ENCODE peak calls at places on chromosomes 4 and X, in six cellular contexts. H is keratinocyte, T is K562, B is PC-3, I is A549, J is tibial artery. Q is an unnamed sample.

GRCh38 chr4:79673321-79673720 is 265.3 kb upstream of the GK2 start:
- DNase-seq in H (no peak), T (no peak), B (no peak), I (no peak), J (no peak), Q (no peak)

GRCh38 chr4:22677780-22678179 is 15.0 kb upstream of the GBA3 start:
- DNase-seq in H (no peak), T (no peak), B (no peak), I (no peak), J (no peak), Q (no peak)

GRCh38 chrX:39492495-39493162 is 605.1 kb downstream of the BCOR start:
- DNase-seq in H (no peak), T (no peak), B (no peak), I (no peak), J (no peak), Q (no peak)

GRCh38 chr4:37561196-37561802 is 124.9 kb downstream of the RELL1 start:
- DNase-seq in H (no peak), T (no peak), B (peak; percentile 29), I (no peak), J (no peak), Q (no peak)

GRCh38 chrX:130097507-130098201 is 12.6 kb downstream of the ELF4 start:
- DNase-seq in H (no peak), T (peak; percentile 32), B (no peak), I (no peak), J (no peak), Q (no peak)

GRCh38 chr4:4299006-4299405 is 9.0 kb downstream of the ZBTB49 start:
- DNase-seq in H (no peak), T (no peak), B (no peak), I (no peak), J (no peak), Q (no peak)

GRCh38 chr4:85431156-85431555 is 43.8 kb upstream of the ARHGAP24 start:
- DNase-seq in H (no peak), T (no peak), B (peak; percentile 34), I (no peak), J (no peak), Q (no peak)

GRCh38 chr4:139242511-139243051 is 37.4 kb downstream of the MGARP start:
- DNase-seq in H (no peak), T (no peak), B (peak; percentile 83), I (no peak), J (no peak), Q (no peak)

GRCh38 chrX:10014462-10015373 is 47.6 kb downstream of the CLDN34 start:
- DNase-seq in H (peak; percentile 19), T (peak; percentile 84), B (peak; percentile 87), I (peak; percentile 55), J (peak; percentile 85), Q (peak; percentile 91)

GRCh38 chrX:38899650-38900049 is 98.4 kb downstream of the MID1IP1 start:
- DNase-seq in H (no peak), T (no peak), B (no peak), I (no peak), J (no peak), Q (no peak)

GRCh38 chr4:83831588-83831987 is 295.7 kb downstream of the GPAT3 start:
- DNase-seq in H (no peak), T (no peak), B (no peak), I (no peak), J (no peak), Q (no peak)

GRCh38 chr4:128737098-128737513 is 72.4 kb upstream of the JADE1 start:
- DNase-seq in H (no peak), T (peak; percentile 20), B (no peak), I (no peak), J (no peak), Q (peak; percentile 25)

GRCh38 chrX:63428348-63428747 is 77.2 kb upstream of the SPIN4 start:
- DNase-seq in H (no peak), T (no peak), B (peak; percentile 90), I (no peak), J (no peak), Q (no peak)

GRCh38 chr4:52548818-52549570 is 110.1 kb downstream of the USP46 start:
- DNase-seq in H (no peak), T (no peak), B (no peak), I (no peak), J (no peak), Q (no peak)

GRCh38 chr4:168618577-168619265 is 121.9 kb downstream of the PALLD start:
- DNase-seq in H (no peak), T (no peak), B (peak; percentile 84), I (no peak), J (no peak), Q (no peak)
- H3K4me1 ChIP-seq in H (peaks cover 4% of the 10 kb centered on the region), T (no peaks in the 10 kb centered on the region), B (peaks cover 30% of the 10 kb centered on the region), I (peaks cover 54% of the 10 kb centered on the region), J (no peaks in the 10 kb centered on the region), Q (peaks cover 66% of the 10 kb centered on the region)

GRCh38 chrX:22040184-22040583 is 8.1 kb downstream of the PHEX start:
- DNase-seq in H (no peak), T (no peak), B (no peak), I (no peak), J (no peak), Q (no peak)

GRCh38 chrX:22041931-22042530 is 9.9 kb downstream of the PHEX start:
- DNase-seq in H (no peak), T (no peak), B (no peak), I (no peak), J (no peak), Q (no peak)

GRCh38 chrX:22047470-22047869 is 15.3 kb downstream of the PHEX start:
- DNase-seq in H (no peak), T (no peak), B (no peak), I (no peak), J (no peak), Q (no peak)

GRCh38 chrX:22039541-22039940 is 7.4 kb downstream of the PHEX start:
- DNase-seq in H (no peak), T (no peak), B (no peak), I (no peak), J (no peak), Q (no peak)

GRCh38 chrX:22043872-22044271 is 11.7 kb downstream of the PHEX start:
- DNase-seq in H (no peak), T (no peak), B (no peak), I (no peak), J (no peak), Q (no peak)
- TF ChIP-seq CTCF in H (no peak), T (no peak), B (no peak), I (no peak), J (no peak), Q (no peak)

DNA sequence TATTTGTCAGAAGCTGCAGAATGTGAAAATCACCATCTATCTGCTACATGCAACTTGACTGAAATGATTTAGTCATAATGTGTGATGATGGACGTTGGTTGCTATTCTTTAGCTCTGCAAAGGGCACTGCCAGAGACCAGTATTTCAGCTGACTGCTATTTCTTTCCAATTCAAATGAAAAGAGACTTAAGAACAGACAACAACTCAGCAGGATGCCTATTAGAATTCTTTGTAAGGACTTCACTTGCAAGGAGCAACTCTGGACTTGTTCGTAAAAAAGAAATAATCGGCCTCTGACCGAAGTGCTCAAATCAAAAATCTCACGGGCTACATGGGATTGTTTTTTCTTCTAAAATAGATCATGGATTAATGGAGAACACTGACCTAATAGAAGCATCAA is 262.7 kb downstream of the DHX15 start:
- DNase-seq in H (no peak), T (no peak), B (no peak), I (no peak), J (no peak), Q (no peak)
- H3K4me3 ChIP-seq in H (peak overlapping the region; percentile 7), T (no peak overlapping the region), B (no peak overlapping the region), I (no peak overlapping the region), J (no peak overlapping the region), Q (no peak overlapping the region)

GRCh38 chr4:41145571-41146078 is 68.7 kb downstream of the APBB2 start:
- DNase-seq in H (no peak), T (no peak), B (no peak), I (no peak), J (no peak), Q (no peak)
- H3K4me1 ChIP-seq in H (peaks cover 64% of the 10 kb centered on the region), T (no peaks in the 10 kb centered on the region), B (peaks cover 13% of the 10 kb centered on the region), I (peaks cover 44% of the 10 kb centered on the region), J (peaks cover 11% of the 10 kb centered on the region), Q (peaks cover 77% of the 10 kb centered on the region)

GRCh38 chrX:113929004-113929403 is 654.9 kb upstream of the HTR2C start:
- DNase-seq in H (peak; percentile 4), T (peak; percentile 24), B (peak; percentile 44), I (peak; percentile 3), J (no peak), Q (no peak)
- TF ChIP-seq CTCF in H (peak; percentile 74), T (peak; percentile 55), B (peak; percentile 62), I (peak; percentile 48), J (no peak), Q (peak; percentile 9)

Q was measured in left ventricle myocardium inferior.